ENCODE peak calls at places on chromosomes 7 and 10, in five cellular contexts. One of them, this sample, is unnamed.

GRCh38 chr10:30587522-30588031 is 42.0 kb downstream of the LYZL2 start:
- DNase-seq in PC-3: no peak
- DNase-seq in fibroblast of lung: no peak
- DNase-seq in neural progenitor cell: no peak
- DNase-seq in mammary epithelial cell: peak; percentile 35
- DNase-seq in this sample: peak; percentile 21

GRCh38 chr10:43856299-43856698 is 207.6 kb upstream of the ZNF32 start:
- DNase-seq in PC-3: no peak
- DNase-seq in fibroblast of lung: no peak
- DNase-seq in neural progenitor cell: no peak
- DNase-seq in mammary epithelial cell: no peak
- DNase-seq in this sample: no peak

GRCh38 chr10:70540089-70540788 is 61.7 kb downstream of the PALD1 start:
- DNase-seq in PC-3: peak; percentile 69
- DNase-seq in fibroblast of lung: peak; percentile 20
- DNase-seq in neural progenitor cell: peak; percentile 64
- DNase-seq in mammary epithelial cell: no peak
- DNase-seq in this sample: no peak

GRCh38 chr7:98771519-98772241 is 98.1 kb downstream of the TMEM130 start:
- DNase-seq in PC-3: no peak
- DNase-seq in fibroblast of lung: peak; percentile 88
- DNase-seq in neural progenitor cell: peak; percentile 57
- DNase-seq in mammary epithelial cell: no peak
- DNase-seq in this sample: peak; percentile 69

GRCh38 chr7:133253522-133253882 is 624 bp downstream of the EXOC4 start:
- DNase-seq in PC-3: no peak
- DNase-seq in fibroblast of lung: peak; percentile 15
- DNase-seq in neural progenitor cell: peak; percentile 13
- DNase-seq in mammary epithelial cell: peak; percentile 20
- DNase-seq in this sample: peak; percentile 60

GRCh38 chr10:46550795-46551700 is 5.4 kb downstream of the GPRIN2 start:
- DNase-seq in PC-3: no peak
- DNase-seq in fibroblast of lung: no peak
- DNase-seq in neural progenitor cell: no peak
- DNase-seq in mammary epithelial cell: no peak
- DNase-seq in this sample: no peak

GRCh38 chr7:77402818-77403217 is 13.3 kb downstream of the GSAP start:
- DNase-seq in PC-3: no peak
- DNase-seq in fibroblast of lung: no peak
- DNase-seq in neural progenitor cell: no peak
- DNase-seq in mammary epithelial cell: no peak
- DNase-seq in this sample: no peak

GRCh38 chr10:42637142-42637541 is 1.2 kb downstream of the ZNF33B start:
- DNase-seq in PC-3: no peak
- DNase-seq in fibroblast of lung: no peak
- DNase-seq in neural progenitor cell: no peak
- DNase-seq in mammary epithelial cell: no peak
- DNase-seq in this sample: no peak

GRCh38 chr10:53572799-53573198 is 800.2 kb upstream of the MBL2 start:
- DNase-seq in PC-3: no peak
- DNase-seq in fibroblast of lung: no peak
- DNase-seq in neural progenitor cell: no peak
- DNase-seq in mammary epithelial cell: no peak
- DNase-seq in this sample: no peak

GRCh38 chr10:56823849-56824248 is 462.8 kb upstream of the ZWINT start:
- DNase-seq in PC-3: peak; percentile 28
- DNase-seq in fibroblast of lung: no peak
- DNase-seq in neural progenitor cell: peak; percentile 42
- DNase-seq in mammary epithelial cell: peak; percentile 0
- DNase-seq in this sample: peak; percentile 50

GRCh38 chr10:124602646-124603365 is 141.2 kb downstream of the LHPP start:
- DNase-seq in PC-3: no peak
- DNase-seq in fibroblast of lung: no peak
- DNase-seq in neural progenitor cell: no peak
- DNase-seq in mammary epithelial cell: no peak
- DNase-seq in this sample: no peak

GRCh38 chr10:124640538-124641231 is 103.5 kb downstream of the FAM53B start:
- DNase-seq in PC-3: no peak
- DNase-seq in fibroblast of lung: no peak
- DNase-seq in neural progenitor cell: peak; percentile 67
- DNase-seq in mammary epithelial cell: peak; percentile 49
- DNase-seq in this sample: no peak

GRCh38 chr7:44259547-44260457 is 59.0 kb downstream of the YKT6 start:
- DNase-seq in PC-3: peak; percentile 87
- DNase-seq in fibroblast of lung: peak; percentile 96
- DNase-seq in neural progenitor cell: no peak
- DNase-seq in mammary epithelial cell: peak; percentile 71
- DNase-seq in this sample: no peak

GRCh38 chr7:12222889-12223579 is 11.9 kb downstream of the TMEM106B start:
- DNase-seq in PC-3: no peak
- DNase-seq in fibroblast of lung: no peak
- DNase-seq in neural progenitor cell: no peak
- DNase-seq in mammary epithelial cell: no peak
- DNase-seq in this sample: no peak

GRCh38 chr10:116599991-116600390 is 9.2 kb downstream of the PNLIPRP1 start:
- DNase-seq in PC-3: no peak
- DNase-seq in fibroblast of lung: no peak
- DNase-seq in neural progenitor cell: no peak
- DNase-seq in mammary epithelial cell: no peak
- DNase-seq in this sample: no peak

GRCh38 chr7:5708271-5708670 is 73.2 kb downstream of the RNF216 start:
- DNase-seq in PC-3: no peak
- DNase-seq in fibroblast of lung: no peak
- DNase-seq in neural progenitor cell: no peak
- DNase-seq in mammary epithelial cell: no peak
- DNase-seq in this sample: peak; percentile 14

GRCh38 chr7:5711419-5711818 is 70.0 kb downstream of the RNF216 start:
- DNase-seq in PC-3: no peak
- DNase-seq in fibroblast of lung: no peak
- DNase-seq in neural progenitor cell: no peak
- DNase-seq in mammary epithelial cell: no peak
- DNase-seq in this sample: no peak

GRCh38 chr7:5712566-5712965 is 68.9 kb downstream of the RNF216 start:
- DNase-seq in PC-3: no peak
- DNase-seq in fibroblast of lung: no peak
- DNase-seq in neural progenitor cell: no peak
- DNase-seq in mammary epithelial cell: no peak
- DNase-seq in this sample: no peak

GRCh38 chr7:5713124-5713912 is 68.1 kb downstream of the RNF216 start:
- DNase-seq in PC-3: no peak
- DNase-seq in fibroblast of lung: no peak
- DNase-seq in neural progenitor cell: no peak
- DNase-seq in mammary epithelial cell: no peak
- DNase-seq in this sample: no peak

DNA sequence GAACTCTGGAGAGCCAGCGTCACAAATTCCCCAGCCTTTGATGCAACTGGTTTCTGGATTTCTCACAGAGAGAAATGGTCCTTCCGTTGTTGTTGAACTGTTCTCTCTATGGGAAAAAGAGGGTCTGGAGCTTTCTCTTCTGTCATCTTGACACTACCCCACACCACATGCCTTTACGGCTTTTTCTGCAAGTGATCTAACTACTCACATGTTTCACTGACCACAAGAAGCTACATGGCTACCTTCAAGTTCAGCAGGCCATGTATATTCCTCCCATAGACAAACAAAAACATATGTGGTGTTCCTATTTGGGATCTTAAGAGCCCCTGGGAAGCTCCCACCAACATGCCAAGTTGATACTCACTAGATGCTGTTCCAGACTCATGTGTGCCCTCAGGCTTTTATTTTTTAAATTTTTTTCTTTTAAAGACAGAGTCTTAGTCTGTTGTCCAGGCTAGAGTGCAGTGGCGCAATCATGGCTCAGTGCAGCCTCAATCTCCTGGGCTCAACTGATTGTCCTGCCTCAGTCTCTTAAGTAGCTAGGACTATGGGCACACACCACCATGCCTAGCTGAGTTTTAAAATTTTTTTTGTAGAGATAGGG is 72.0 kb downstream of the RNF216 start:
- DNase-seq in PC-3: no peak
- DNase-seq in fibroblast of lung: peak; percentile 33
- DNase-seq in neural progenitor cell: no peak
- DNase-seq in mammary epithelial cell: no peak
- DNase-seq in this sample: no peak
- H3K4me2 ChIP-seq in PC-3: no peak overlapping the region
- H3K4me2 ChIP-seq in fibroblast of lung: no peak overlapping the region
- H3K4me2 ChIP-seq in neural progenitor cell: no peak overlapping the region
- H3K4me2 ChIP-seq in mammary epithelial cell: no peak overlapping the region
- H3K4me2 ChIP-seq in this sample: no peak overlapping the region

GRCh38 chr7:155809947-155810606 is 2.2 kb downstream of the SHH start:
- DNase-seq in PC-3: no peak
- DNase-seq in fibroblast of lung: no peak
- DNase-seq in neural progenitor cell: peak; percentile 50
- DNase-seq in mammary epithelial cell: no peak
- DNase-seq in this sample: no peak

GRCh38 chr7:155807805-155808550 is 4.3 kb downstream of the SHH start:
- DNase-seq in PC-3: no peak
- DNase-seq in fibroblast of lung: no peak
- DNase-seq in neural progenitor cell: no peak
- DNase-seq in mammary epithelial cell: no peak
- DNase-seq in this sample: no peak

GRCh38 chr7:155809332-155809946 is 2.8 kb downstream of the SHH start:
- DNase-seq in PC-3: no peak
- DNase-seq in fibroblast of lung: no peak
- DNase-seq in neural progenitor cell: peak; percentile 43
- DNase-seq in mammary epithelial cell: no peak
- DNase-seq in this sample: no peak

GRCh38 chr7:155807013-155807804 is 5.1 kb downstream of the SHH start:
- DNase-seq in PC-3: no peak
- DNase-seq in fibroblast of lung: no peak
- DNase-seq in neural progenitor cell: peak; percentile 61
- DNase-seq in mammary epithelial cell: no peak
- DNase-seq in this sample: no peak

DNA sequence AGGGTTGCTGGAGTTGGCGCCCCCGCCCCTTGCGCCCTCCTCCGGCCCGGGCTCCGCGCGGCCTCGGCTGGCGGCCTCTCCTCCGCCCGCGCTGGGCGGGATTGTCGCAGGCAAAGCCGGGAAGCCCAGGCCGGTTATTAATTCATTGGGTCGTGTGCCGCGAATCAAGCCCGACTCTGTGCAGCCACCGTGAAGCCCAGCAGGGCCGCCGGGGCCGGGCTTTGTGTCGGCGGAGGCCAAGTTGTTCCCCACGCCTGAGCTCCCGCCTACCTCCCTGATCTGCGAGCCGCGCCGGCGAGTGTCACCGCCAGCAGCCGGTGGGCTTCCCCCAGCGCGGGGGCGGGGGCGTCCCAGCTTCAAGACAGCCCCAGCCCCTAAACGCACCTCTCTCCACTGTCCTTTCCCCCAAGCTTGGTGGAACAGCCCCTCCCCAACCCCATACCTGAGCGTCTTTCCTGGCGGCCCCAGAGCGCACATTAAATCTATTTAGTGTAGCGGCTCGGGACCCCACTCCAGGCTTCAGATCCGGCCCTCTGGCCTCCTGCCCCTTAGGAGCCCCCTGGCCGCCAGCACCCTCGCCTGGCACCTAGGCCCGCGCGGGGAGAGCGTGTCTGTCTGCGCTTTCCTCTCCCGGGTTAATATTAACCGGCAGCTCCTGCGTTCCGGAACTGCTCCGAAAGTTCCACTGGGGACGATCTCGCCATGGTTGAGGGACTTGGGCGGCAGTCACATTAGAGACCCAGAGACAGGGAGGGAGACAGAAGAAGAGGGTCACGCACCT is 3.5 kb downstream of the SHH start:
- DNase-seq in PC-3: peak; percentile 14
- DNase-seq in fibroblast of lung: no peak
- DNase-seq in neural progenitor cell: peak; percentile 73
- DNase-seq in mammary epithelial cell: no peak
- DNase-seq in this sample: no peak
- TF ChIP-seq EZH2 in PC-3: no peak
- TF ChIP-seq EZH2 in fibroblast of lung: no peak
- TF ChIP-seq EZH2 in neural progenitor cell: peak; percentile 93
- TF ChIP-seq EZH2 in mammary epithelial cell: peak; percentile 17
- TF ChIP-seq EZH2 in this sample: no peak

GRCh38 chr7:128946936-128947830 is 9.5 kb downstream of the IRF5 start:
- DNase-seq in PC-3: no peak
- DNase-seq in fibroblast of lung: no peak
- DNase-seq in neural progenitor cell: no peak
- DNase-seq in mammary epithelial cell: no peak
- DNase-seq in this sample: no peak
- H3K4me1 ChIP-seq in PC-3: no peaks in the 10 kb centered on the region
- H3K4me1 ChIP-seq in fibroblast of lung: no peaks in the 10 kb centered on the region
- H3K4me1 ChIP-seq in neural progenitor cell: no peaks in the 10 kb centered on the region
- H3K4me1 ChIP-seq in mammary epithelial cell: no peaks in the 10 kb centered on the region
- H3K4me1 ChIP-seq in this sample: peaks cover under 1% of the 10 kb centered on the region

GRCh38 chr7:40234046-40234445 is 99.2 kb downstream of the SUGCT start:
- DNase-seq in PC-3: no peak
- DNase-seq in fibroblast of lung: no peak
- DNase-seq in neural progenitor cell: no peak
- DNase-seq in mammary epithelial cell: no peak
- DNase-seq in this sample: peak; percentile 82
- H3K4me2 ChIP-seq in PC-3: no peak overlapping the region
- H3K4me2 ChIP-seq in fibroblast of lung: no peak overlapping the region
- H3K4me2 ChIP-seq in neural progenitor cell: no peak overlapping the region
- H3K4me2 ChIP-seq in mammary epithelial cell: no peak overlapping the region
- H3K4me2 ChIP-seq in this sample: peak overlapping the region; percentile 36

DNA sequence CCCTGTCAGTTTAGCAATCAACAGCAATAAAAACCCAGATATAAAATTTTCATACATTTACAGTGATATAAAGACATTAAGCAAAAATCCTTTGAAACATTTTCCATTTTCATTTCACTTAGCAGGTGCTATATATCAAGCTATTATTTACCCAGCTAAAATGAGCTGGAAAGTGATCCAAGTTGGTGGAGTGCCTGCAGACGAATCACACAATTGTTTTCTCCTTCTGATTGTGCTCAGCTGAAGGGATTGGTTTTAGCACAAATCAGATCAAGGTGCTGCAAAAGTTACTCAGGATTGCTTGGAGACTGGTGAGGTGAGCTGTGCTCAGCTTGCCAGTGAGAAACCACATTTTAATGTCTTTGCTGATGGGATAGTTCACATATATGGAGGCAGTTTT is 138.1 kb downstream of the LRMDA start:
- DNase-seq in PC-3: peak; percentile 37
- DNase-seq in fibroblast of lung: no peak
- DNase-seq in neural progenitor cell: no peak
- DNase-seq in mammary epithelial cell: no peak
- DNase-seq in this sample: no peak
- TF ChIP-seq EZH2 in PC-3: no peak
- TF ChIP-seq EZH2 in fibroblast of lung: no peak
- TF ChIP-seq EZH2 in neural progenitor cell: no peak
- TF ChIP-seq EZH2 in mammary epithelial cell: no peak
- TF ChIP-seq EZH2 in this sample: no peak

DNA sequence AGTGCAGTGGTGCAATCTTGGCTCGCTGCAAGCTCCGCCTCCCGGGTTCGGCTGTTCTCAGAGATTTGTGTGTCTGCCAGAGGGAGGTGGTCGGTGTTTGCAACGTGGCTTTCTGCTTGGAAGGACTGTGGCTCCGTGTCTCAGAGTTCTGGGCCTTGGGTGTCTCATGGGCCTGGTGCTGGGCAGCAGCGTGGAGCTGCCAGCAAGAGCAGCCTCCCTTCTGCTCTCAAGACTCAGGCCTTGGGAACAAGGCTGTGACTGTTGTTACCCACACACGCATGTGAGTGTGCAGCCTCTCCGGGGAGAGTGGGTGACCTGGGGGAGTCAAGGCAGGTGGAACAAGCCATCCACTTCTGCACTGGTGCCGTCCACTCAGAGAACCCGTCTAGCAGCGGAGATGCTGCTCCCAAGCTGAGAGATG is 52.0 kb downstream of the VIPR2 start:
- DNase-seq in PC-3: no peak
- DNase-seq in fibroblast of lung: no peak
- DNase-seq in neural progenitor cell: no peak
- DNase-seq in mammary epithelial cell: no peak
- DNase-seq in this sample: no peak
- H3K4me1 ChIP-seq in PC-3: no peaks in the 10 kb centered on the region
- H3K4me1 ChIP-seq in fibroblast of lung: no peaks in the 10 kb centered on the region
- H3K4me1 ChIP-seq in neural progenitor cell: no peaks in the 10 kb centered on the region
- H3K4me1 ChIP-seq in mammary epithelial cell: no peaks in the 10 kb centered on the region
- H3K4me1 ChIP-seq in this sample: no peaks in the 10 kb centered on the region

This sample was measured in MM.1S.